ENCODE peak calls at places on chromosomes 6 and 20, in ten cellular contexts. F, O, C, L, R, T, N, U, V and Y are unnamed samples.

GRCh38 chr6:77040566-77041195 is 422.6 kb downstream of the HTR1B start:
- DNase-seq in F (no peak), O (peak; percentile 15), C (no peak), L (no peak), R (no peak), T (no peak), N (no peak), U (no peak), V (no peak), Y (no peak)

GRCh38 chr20:49989234-49990065 is 6.7 kb downstream of the SNAI1 start:
- DNase-seq in F (no peak), O (peak; percentile 87), C (peak; percentile 51), L (peak; percentile 75), R (peak; percentile 78), T (peak; percentile 59), N (peak; percentile 41), U (no peak), V (no peak), Y (no peak)

GRCh38 chr20:46330831-46331371 is 22.6 kb upstream of the CDH22 start:
- DNase-seq in F (no peak), O (no peak), C (no peak), L (no peak), R (no peak), T (no peak), N (no peak), U (no peak), V (no peak), Y (no peak)

GRCh38 chr20:1528811-1529210 is 28.7 kb downstream of the SIRPD start:
- DNase-seq in F (no peak), O (peak; percentile 8), C (no peak), L (no peak), R (peak; percentile 17), T (no peak), N (no peak), U (peak; percentile 89), V (no peak), Y (no peak)

GRCh38 chr20:31811796-31812728 is 7.1 kb upstream of the MYLK2 start:
- DNase-seq in F (no peak), O (peak; percentile 96), C (peak; percentile 87), L (no peak), R (peak; percentile 80), T (peak; percentile 39), N (no peak), U (no peak), V (peak; percentile 42), Y (no peak)

GRCh38 chr20:63577317-63577894 is 3.4 kb upstream of the HELZ2 start:
- DNase-seq in F (no peak), O (no peak), C (no peak), L (no peak), R (no peak), T (peak; percentile 79), N (no peak), U (no peak), V (no peak), Y (no peak)

GRCh38 chr6:106098383-106099234 is 12.5 kb downstream of the PRDM1 start:
- DNase-seq in F (no peak), O (peak; percentile 89), C (peak; percentile 68), L (no peak), R (peak; percentile 78), T (no peak), N (peak; percentile 61), U (peak; percentile 78), V (no peak), Y (no peak)

GRCh38 chr6:26660096-26660425 is 515 bp upstream of the ZNF322 start:
- DNase-seq in F (no peak), O (peak; percentile 33), C (peak; percentile 34), L (no peak), R (peak; percentile 63), T (no peak), N (peak; percentile 33), U (peak; percentile 23), V (no peak), Y (no peak)

GRCh38 chr6:15715060-15715459 is 52.2 kb upstream of the DTNBP1 start:
- DNase-seq in F (no peak), O (no peak), C (no peak), L (no peak), R (no peak), T (no peak), N (no peak), U (peak; percentile 80), V (peak; percentile 64), Y (no peak)

GRCh38 chr20:7196481-7196880 is 429.0 kb downstream of the BMP2 start:
- DNase-seq in F (no peak), O (no peak), C (no peak), L (no peak), R (peak; percentile 49), T (no peak), N (no peak), U (peak; percentile 42), V (peak; percentile 45), Y (no peak)

GRCh38 chr6:168219167-168219566 is 100.4 kb downstream of the DACT2 start:
- DNase-seq in F (no peak), O (no peak), C (peak; percentile 9), L (peak; percentile 40), R (peak; percentile 62), T (peak; percentile 64), N (no peak), U (no peak), V (no peak), Y (no peak)

GRCh38 chr20:58851221-58851968 is 693 bp upstream of the GNAS-AS1 start:
- DNase-seq in F (no peak), O (no peak), C (no peak), L (no peak), R (no peak), T (no peak), N (no peak), U (no peak), V (no peak), Y (no peak)

GRCh38 chr20:30489604-30490003 is 767.9 kb upstream of the DEFB115 start:
- DNase-seq in F (no peak), O (no peak), C (no peak), L (no peak), R (no peak), T (no peak), N (no peak), U (no peak), V (no peak), Y (no peak)

DNA sequence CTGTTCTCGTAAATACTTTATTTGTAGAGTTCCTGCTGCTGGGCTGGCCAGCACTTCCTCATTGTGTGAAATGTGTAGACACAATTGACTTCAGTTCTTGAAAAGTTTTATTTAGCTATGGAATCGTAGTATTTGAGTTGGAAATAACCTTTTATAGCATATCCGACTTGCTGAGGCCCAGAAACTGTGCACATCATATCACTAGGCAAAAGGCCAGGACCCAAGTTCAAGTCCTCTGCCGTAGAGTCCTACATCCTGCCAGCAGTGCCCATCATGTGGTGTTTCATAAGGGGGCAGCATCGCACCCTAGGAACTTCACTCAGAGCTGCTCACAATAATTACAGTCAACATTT is 207.7 kb upstream of the SNX9 start:
- DNase-seq in F (no peak), O (no peak), C (no peak), L (no peak), R (no peak), T (no peak), N (peak; percentile 6), U (peak; percentile 13), V (no peak), Y (peak; percentile 40)
- TF ChIP-seq CTCF in F (no peak), O (peak; percentile 15), C (peak; percentile 22), L (no peak), R (peak; percentile 18), T (peak; percentile 22), N (no peak), U (peak; percentile 32), V (peak; percentile 22), Y (peak; percentile 54)

GRCh38 chr6:47307362-47308222 is 2.1 kb downstream of the TNFRSF21 start:
- DNase-seq in F (no peak), O (no peak), C (no peak), L (no peak), R (no peak), T (no peak), N (no peak), U (no peak), V (no peak), Y (no peak)
- H3K4me3 ChIP-seq in F (peak overlapping the region; percentile 68), O (peak overlapping the region; percentile 84), C (peak overlapping the region; percentile 76), L (no peak overlapping the region), R (peak overlapping the region; percentile 88), T (peak overlapping the region; percentile 86), N (peak overlapping the region; percentile 96), U (peak overlapping the region; percentile 95), V (peak overlapping the region; percentile 74), Y (no peak overlapping the region)

GRCh38 chr6:88633782-88634181 is 329.6 kb downstream of the RNGTT start:
- DNase-seq in F (no peak), O (no peak), C (no peak), L (no peak), R (no peak), T (no peak), N (no peak), U (no peak), V (no peak), Y (no peak)

GRCh38 chr6:88636871-88637270 is 326.5 kb downstream of the RNGTT start:
- DNase-seq in F (no peak), O (no peak), C (no peak), L (no peak), R (no peak), T (no peak), N (no peak), U (no peak), V (no peak), Y (no peak)

GRCh38 chr6:88631830-88632229 is 331.6 kb downstream of the RNGTT start:
- DNase-seq in F (no peak), O (no peak), C (no peak), L (no peak), R (no peak), T (no peak), N (no peak), U (no peak), V (no peak), Y (no peak)

GRCh38 chr6:88641178-88641903 is 322.1 kb downstream of the RNGTT start:
- DNase-seq in F (no peak), O (peak; percentile 13), C (no peak), L (no peak), R (no peak), T (no peak), N (no peak), U (no peak), V (no peak), Y (no peak)

GRCh38 chr6:88637761-88638160 is 325.7 kb downstream of the RNGTT start:
- DNase-seq in F (no peak), O (no peak), C (no peak), L (no peak), R (no peak), T (no peak), N (no peak), U (no peak), V (no peak), Y (no peak)
- TF ChIP-seq CTCF in F (no peak), O (no peak), C (no peak), L (no peak), R (no peak), T (no peak), N (no peak), U (no peak), V (no peak), Y (no peak)

DNA sequence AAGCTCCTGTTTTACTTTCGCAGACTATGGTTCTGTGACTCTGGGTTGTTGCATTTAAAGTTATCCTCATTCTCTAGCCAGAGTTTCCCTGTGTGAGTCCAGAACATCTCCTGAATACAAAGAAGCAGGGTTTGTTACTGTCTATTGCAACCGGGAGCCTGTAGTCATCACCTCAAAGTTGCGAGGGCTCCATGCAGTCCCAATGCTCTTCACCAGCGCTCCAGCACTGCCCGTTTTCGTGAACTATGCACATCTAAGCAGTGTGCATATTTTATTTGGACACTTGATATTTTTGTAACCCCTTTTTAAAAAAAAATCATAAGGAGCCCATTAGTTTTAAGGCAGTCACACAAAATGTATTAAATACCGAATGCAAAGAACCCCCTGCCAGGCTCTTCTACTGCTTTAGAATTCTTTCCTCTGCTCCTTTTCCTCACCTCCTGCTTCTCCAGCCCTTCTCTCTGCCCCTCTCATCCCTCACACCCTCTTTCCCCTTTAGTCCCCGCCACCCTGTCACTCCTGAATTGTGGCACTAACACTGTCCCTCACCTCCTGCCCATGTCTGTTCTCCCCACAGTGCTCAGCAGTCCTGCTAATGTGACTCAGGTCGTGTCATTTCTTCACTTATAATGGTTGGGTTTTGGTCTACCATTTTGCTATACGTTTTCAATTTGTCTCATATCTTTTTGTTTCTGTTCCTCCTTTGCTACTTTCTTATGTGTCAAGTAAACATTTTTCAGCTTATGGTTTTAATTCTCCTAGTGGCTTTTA is 1.1 kb upstream of the HLA-C start:
- DNase-seq in F (no peak), O (no peak), C (no peak), L (no peak), R (no peak), T (no peak), N (no peak), U (no peak), V (no peak), Y (no peak)
- H3K4me3 ChIP-seq in F (peak overlapping the region; percentile 49), O (no peak overlapping the region), C (no peak overlapping the region), L (peak overlapping the region; percentile 94), R (no peak overlapping the region), T (peak overlapping the region; percentile 80), N (no peak overlapping the region), U (no peak overlapping the region), V (no peak overlapping the region), Y (no peak overlapping the region)